ENCODE peak calls at places on chromosomes 6 and 20, in six cellular contexts. C is ovary; J is AG08395; O is COR-L47; M is stimulated activated naive CD8-positive, alpha-beta T cell treated with anti-CD3 and anti-CD28 coated beads, Interleukin-15, Interleukin-2, amounts not matched to agents 100 U/mL and 50 U/mL, for 24 hours; N is GM04504. D is an unnamed sample.

GRCh38 chr6:78810698-78811097 is 56.7 kb upstream of the IRAK1BP1 start:
- DNase-seq in N (peak), M (no peak), C (no peak), O (no peak), J (peak), D (no peak)

GRCh38 chr6:39834278-39834677 is 42.1 kb downstream of the DAAM2 start:
- DNase-seq in J (no peak), O (no peak), C (no peak), N (no peak), M (no peak), D (no peak)

GRCh38 chr6:106141441-106142237 is 55.5 kb downstream of the PRDM1 start:
- DNase-seq in M (peak), O (no peak), C (no peak), J (no peak), N (no peak), D (no peak)

GRCh38 chr6:160042788-160043301 is 74.0 kb downstream of the IGF2R start:
- DNase-seq in M (no peak), C (no peak), O (no peak), N (no peak), J (no peak), D (no peak)

GRCh38 chr6:5723905-5724691 is 282.6 kb downstream of the NRN1 start:
- DNase-seq in J (no peak), N (no peak), O (no peak), M (peak), C (no peak), D (no peak)

GRCh38 chr6:46626228-46626909 is 26.2 kb downstream of the CYP39A1 start:
- DNase-seq in N (peak), M (no peak), C (no peak), O (no peak), J (peak), D (no peak)

GRCh38 chr6:84762220-84762940 is 2.0 kb downstream of the TBX18 start:
- DNase-seq in M (no peak), J (peak), O (peak), N (peak), C (peak), D (no peak)

GRCh38 chr6:82780334-82780733 is 285.3 kb downstream of the UBE3D start:
- DNase-seq in J (no peak), M (no peak), O (no peak), C (no peak), N (no peak), D (no peak)

GRCh38 chr6:167093922-167094432 is 28.9 kb upstream of the CCR6 start:
- DNase-seq in N (no peak), C (no peak), M (peak), O (no peak), J (no peak), D (no peak)

GRCh38 chr6:131917318-131917717 is 33.9 kb downstream of the CCN2 start:
- DNase-seq in N (no peak), C (no peak), M (no peak), O (no peak), J (peak), D (no peak)

GRCh38 chr6:169022079-169022478 is 231.6 kb downstream of the THBS2 start:
- DNase-seq in N (no peak), J (no peak), M (no peak), O (no peak), C (no peak), D (no peak)

GRCh38 chr6:39289490-39289889 is 24.7 kb downstream of the KCNK17 start:
- DNase-seq in J (no peak), N (no peak), M (no peak), C (no peak), O (no peak), D (no peak)

GRCh38 chr6:149335924-149336323 is 18.4 kb downstream of the TAB2 start:
- DNase-seq in C (no peak), N (peak), O (no peak), M (peak), J (peak), D (no peak)

GRCh38 chr6:43256670-43257664 is 13.7 kb downstream of the TTBK1 start:
- DNase-seq in J (no peak), O (no peak), C (no peak), N (no peak), M (peak), D (no peak)

GRCh38 chr6:138454976-138455706 is 44.2 kb downstream of the NHSL1 start:
- DNase-seq in M (peak), J (no peak), O (peak), C (no peak), N (no peak), D (no peak)

GRCh38 chr20:36861875-36862801 is 13.8 kb upstream of the TLDC2 start:
- DNase-seq in N (peak), M (no peak), J (peak), C (peak), O (peak), D (peak)

GRCh38 chr6:24401458-24401857 is 1.3 kb upstream of the MRS2 start:
- DNase-seq in M (no peak), O (no peak), J (no peak), N (no peak), C (no peak), D (no peak)

GRCh38 chr6:90429713-90430112 is 133.1 kb upstream of the BACH2 start:
- DNase-seq in M (no peak), O (no peak), C (no peak), N (no peak), J (no peak), D (no peak)

GRCh38 chr6:117483004-117483644 is 650 bp downstream of the DCBLD1 start:
- DNase-seq in J (peak), O (peak), C (peak), N (peak), M (peak), D (peak)